ENCODE peak calls at places on chromosomes 1 and 21, in ten cellular contexts. M is heart left ventricle, F is tibial nerve, I is GM23338, Q is psoas muscle, O is stomach, J is uterus, K is adrenal gland, R is GM12878, Y is transverse colon. B is an unnamed sample. For H3K27me3, the result is how much of the 10 kb centered on the place peaks cover.

GRCh38 chr1:201329286-201329685 is 46.0 kb downstream of the PKP1 start:
- DNase-seq in M (peak), F (no peak), I (no peak), Q (no peak), O (no peak), J (no peak), K (no peak), R (no peak), Y (no peak), B (no peak)

GRCh38 chr21:17118638-17119384 is 394.0 kb upstream of the CXADR start:
- DNase-seq in M (no peak), F (no peak), I (no peak), Q (no peak), O (no peak), J (no peak), K (peak), R (no peak), Y (no peak), B (no peak)

GRCh38 chr1:47675721-47676120 is 237.9 kb downstream of the FOXD2 start:
- DNase-seq in M (no peak), F (no peak), I (no peak), Q (no peak), O (peak), J (no peak), K (no peak), R (no peak), Y (no peak), B (no peak)

GRCh38 chr1:232507571-232507970 is 122.4 kb downstream of the SIPA1L2 start:
- DNase-seq in M (no peak), F (no peak), I (no peak), Q (no peak), O (no peak), J (no peak), K (no peak), R (no peak), Y (no peak), B (no peak)

GRCh38 chr1:8410791-8411190 is 92.9 kb downstream of the SLC45A1 start:
- DNase-seq in M (no peak), F (no peak), I (no peak), Q (no peak), O (no peak), J (no peak), K (no peak), R (no peak), Y (no peak), B (no peak)

GRCh38 chr21:37561506-37561905 is 194.9 kb downstream of the DYRK1A start:
- DNase-seq in M (no peak), F (no peak), I (no peak), Q (no peak), O (no peak), J (no peak), K (no peak), R (no peak), Y (no peak), B (no peak)

GRCh38 chr1:172276120-172276818 is 144.2 kb upstream of the C1orf105 start:
- DNase-seq in M (no peak), F (no peak), I (no peak), Q (no peak), O (no peak), J (no peak), K (no peak), R (no peak), Y (no peak), B (no peak)

GRCh38 chr1:153572569-153573015 is 6.9 kb upstream of the S100A2 start:
- DNase-seq in M (peak), F (peak), I (peak), Q (peak), O (peak), J (peak), K (peak), R (peak), Y (peak), B (peak)

GRCh38 chr1:72557446-72558049 is 275.2 kb upstream of the NEGR1 start:
- DNase-seq in M (no peak), F (no peak), I (peak), Q (no peak), O (no peak), J (no peak), K (no peak), R (no peak), Y (no peak), B (peak)

GRCh38 chr1:53349369-53349705 is 21.5 kb upstream of the LRP8 start:
- DNase-seq in M (no peak), F (no peak), I (no peak), Q (no peak), O (no peak), J (no peak), K (no peak), R (no peak), Y (no peak), B (no peak)

GRCh38 chr21:33987461-33987860 is 71.9 kb upstream of the ATP5PO start:
- DNase-seq in M (no peak), F (no peak), I (no peak), Q (no peak), O (no peak), J (no peak), K (no peak), R (no peak), Y (no peak), B (no peak)

GRCh38 chr1:112513112-112513870 is 4.5 kb downstream of the WNT2B start:
- DNase-seq in M (no peak), F (no peak), I (no peak), Q (no peak), O (peak), J (no peak), K (no peak), R (no peak), Y (peak), B (peak)

GRCh38 chr1:43377831-43378230 is 10.0 kb upstream of the ELOVL1 start:
- DNase-seq in M (no peak), F (no peak), I (no peak), Q (no peak), O (no peak), J (no peak), K (no peak), R (no peak), Y (no peak), B (no peak)

GRCh38 chr1:8862528-8862927 is 16.0 kb downstream of the ENO1 start:
- DNase-seq in M (no peak), F (no peak), I (peak), Q (no peak), O (no peak), J (no peak), K (no peak), R (no peak), Y (no peak), B (no peak)

GRCh38 chr21:37463083-37463780 is 96.7 kb downstream of the DYRK1A start:
- DNase-seq in M (no peak), F (no peak), I (peak), Q (no peak), O (peak), J (no peak), K (peak), R (peak), Y (no peak), B (peak)

GRCh38 chr21:42460391-42461184 is 35.4 kb downstream of the RSPH1 start:
- DNase-seq in M (no peak), F (no peak), I (peak), Q (no peak), O (no peak), J (no peak), K (no peak), R (peak), Y (peak), B (no peak)

GRCh38 chr1:27632387-27633297 is 2.3 kb downstream of the FGR start:
- DNase-seq in M (no peak), F (no peak), I (no peak), Q (no peak), O (no peak), J (no peak), K (no peak), R (peak), Y (no peak), B (no peak)

GRCh38 chr1:167633258-167633944 is 3.4 kb downstream of the RCSD1 start:
- DNase-seq in M (no peak), F (no peak), I (no peak), Q (no peak), O (no peak), J (no peak), K (no peak), R (no peak), Y (no peak), B (no peak)
- H3K4me3 ChIP-seq in M (no peak), F (no peak), I (no peak), Q (no peak), O (no peak), J (no peak), K (no peak), R (peak), Y (peak), B (no peak)

GRCh38 chr1:44543816-44544185 is 130.5 kb downstream of the TMEM53 start:
- DNase-seq in M (no peak), F (no peak), I (peak), Q (no peak), O (no peak), J (no peak), K (no peak), R (no peak), Y (no peak), B (no peak)
- H3K27me3 ChIP-seq in M (under half), F (under half), I (under half), Q (under half), O (under half), J (under half), K (under half), R (under half), Y (half or more), B (under half)

GRCh38 chr1:94334156-94334555 is 84.0 kb upstream of the ABCD3 start:
- DNase-seq in M (no peak), F (no peak), I (no peak), Q (no peak), O (no peak), J (no peak), K (no peak), R (no peak), Y (no peak), B (no peak)

GRCh38 chr1:94336991-94337390 is 81.2 kb upstream of the ABCD3 start:
- DNase-seq in M (no peak), F (no peak), I (no peak), Q (no peak), O (no peak), J (no peak), K (no peak), R (no peak), Y (no peak), B (peak)

GRCh38 chr1:94334764-94335163 is 83.4 kb upstream of the ABCD3 start:
- DNase-seq in M (no peak), F (no peak), I (no peak), Q (no peak), O (no peak), J (no peak), K (no peak), R (no peak), Y (no peak), B (no peak)

GRCh38 chr1:94335950-94336349 is 82.2 kb upstream of the ABCD3 start:
- DNase-seq in M (peak), F (peak), I (peak), Q (peak), O (peak), J (peak), K (peak), R (no peak), Y (peak), B (peak)

DNA sequence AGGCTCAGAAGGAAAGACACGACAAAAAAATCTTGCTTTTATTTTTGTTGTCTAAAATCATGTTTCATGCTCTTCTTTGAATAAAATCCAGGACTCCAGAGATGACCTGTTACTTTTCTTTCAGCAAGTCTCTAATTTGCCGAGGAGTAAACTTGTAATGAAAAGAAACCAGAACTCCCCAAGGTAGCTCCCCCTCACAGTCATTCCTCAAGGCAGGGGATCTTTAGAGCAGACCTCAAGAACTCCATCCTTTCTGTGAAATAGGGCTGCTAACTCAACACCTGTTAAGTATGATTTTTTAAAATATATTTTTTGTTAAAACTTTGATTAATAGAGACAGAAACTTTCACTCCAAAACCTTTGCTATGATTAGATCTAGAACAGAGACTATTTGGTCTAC is 82.7 kb upstream of the ABCD3 start:
- DNase-seq in M (no peak), F (no peak), I (no peak), Q (no peak), O (no peak), J (no peak), K (no peak), R (no peak), Y (no peak), B (no peak)
- TF ChIP-seq CTCF in M (no peak), F (no peak), I (no peak), Q (no peak), O (no peak), J (no peak), K (no peak), R (no peak), Y (no peak), B (no peak)

GRCh38 chr1:226731257-226731893 is 7.7 kb downstream of the ITPKB start:
- DNase-seq in M (no peak), F (no peak), I (no peak), Q (no peak), O (no peak), J (no peak), K (no peak), R (no peak), Y (no peak), B (no peak)
- H3K4me3 ChIP-seq in M (peak), F (no peak), I (no peak), Q (peak), O (no peak), J (no peak), K (no peak), R (peak), Y (peak), B (no peak)

DNA sequence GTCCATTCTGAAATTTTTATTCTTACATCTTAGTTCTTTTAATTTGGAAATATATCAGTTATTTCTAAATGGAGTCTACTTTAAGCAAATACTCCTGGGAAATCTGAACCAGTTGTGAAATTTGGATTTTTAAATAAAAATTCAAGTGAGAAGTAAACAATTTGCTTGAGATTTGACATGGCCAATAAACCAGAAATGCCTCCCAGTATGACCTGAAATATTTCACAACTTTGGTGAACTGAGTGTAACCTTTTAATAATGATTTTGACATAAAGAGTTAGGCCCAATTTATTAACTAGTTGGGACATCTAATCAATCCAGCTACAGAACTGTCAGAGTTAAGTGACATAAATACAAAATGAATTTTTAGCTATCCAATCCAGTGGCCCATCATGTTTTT is 192.0 kb downstream of the ZC3H11B start:
- DNase-seq in M (no peak), F (no peak), I (no peak), Q (no peak), O (no peak), J (no peak), K (no peak), R (no peak), Y (no peak), B (no peak)
- H3K27me3 ChIP-seq in M (under half), F (under half), I (under half), Q (under half), O (under half), J (under half), K (under half), R (under half), Y (under half), B (under half)

DNA sequence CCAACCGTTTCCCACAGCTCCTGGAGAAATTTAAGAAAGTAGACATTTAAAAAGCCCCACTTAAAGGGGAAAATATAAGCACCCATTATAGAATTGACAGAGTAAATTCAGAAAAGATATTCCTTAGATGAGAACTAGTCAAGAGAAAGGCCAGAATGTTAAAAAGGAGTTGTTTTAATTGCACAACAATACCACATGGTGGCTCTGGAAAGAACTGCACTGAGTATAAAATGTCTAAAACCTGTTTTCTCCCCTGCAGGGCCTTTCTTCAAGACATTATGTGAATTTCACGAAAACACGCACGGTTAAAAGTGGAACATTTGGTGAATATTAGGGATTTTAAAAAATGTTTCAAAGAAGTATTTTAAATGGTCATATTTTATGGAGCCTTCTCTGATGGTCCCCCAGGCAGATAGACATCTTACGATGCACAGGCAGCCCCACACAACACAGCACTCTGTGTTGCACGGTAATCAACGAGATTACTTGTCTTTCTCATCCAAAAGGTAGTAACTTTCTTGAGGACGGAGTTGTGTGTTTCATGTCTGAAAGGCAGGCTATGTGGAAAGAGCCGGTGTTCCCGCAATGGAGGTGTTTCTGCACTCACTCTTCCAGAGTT is 101.9 kb downstream of the PRRX1 start:
- DNase-seq in M (no peak), F (peak), I (peak), Q (no peak), O (no peak), J (no peak), K (no peak), R (no peak), Y (no peak), B (peak)
- TF ChIP-seq CTCF in M (peak), F (peak), I (peak), Q (peak), O (no peak), J (peak), K (peak), R (peak), Y (peak), B (peak)